ENCODE peak calls at places on chromosomes 7 and 10, in nine cellular contexts. E is neural progenitor cell, A is astrocyte of the cerebellum, Y is mammary epithelial cell, N is spleen, G is colonic mucosa, V is tibial artery, O is heart right ventricle, D is PC-3. C is an unnamed sample.
A peak's percentile ranks its signal among the peaks of the same experiment; 100 is the strongest.

GRCh38 chr10:12701696-12702095 is 299.8 kb downstream of the CCDC3 start:
- DNase-seq in E (no peak), A (no peak), Y (no peak), N (no peak), G (peak; percentile 18), V (no peak), O (no peak), D (peak; percentile 25), C (no peak)

GRCh38 chr7:139370301-139370942 is 10.7 kb downstream of the LUC7L2 start:
- DNase-seq in E (no peak), A (no peak), Y (no peak), N (no peak), G (no peak), V (no peak), O (no peak), D (no peak), C (no peak)

GRCh38 chr7:73827568-73828106 is 3.2 kb upstream of the CLDN4 start:
- DNase-seq in E (no peak), A (no peak), Y (peak; percentile 70), N (no peak), G (peak; percentile 92), V (peak; percentile 53), O (no peak), D (peak; percentile 84), C (no peak)

GRCh38 chr7:130417215-130417614 is 23.6 kb downstream of the CEP41 start:
- DNase-seq in E (no peak), A (no peak), Y (no peak), N (no peak), G (no peak), V (no peak), O (no peak), D (no peak), C (no peak)

GRCh38 chr10:5434017-5434753 is 21.8 kb downstream of the NET1 start:
- DNase-seq in E (peak; percentile 58), A (peak; percentile 48), Y (peak; percentile 72), N (no peak), G (no peak), V (no peak), O (no peak), D (peak; percentile 43), C (no peak)

GRCh38 chr7:151963895-151964870 is 7.9 kb downstream of the GALNTL5 start:
- DNase-seq in E (no peak), A (no peak), Y (no peak), N (no peak), G (no peak), V (peak; percentile 35), O (no peak), D (no peak), C (no peak)

GRCh38 chr10:4344544-4344994 is 481.4 kb upstream of the AKR1E2 start:
- DNase-seq in E (no peak), A (peak; percentile 95), Y (peak; percentile 99), N (no peak), G (no peak), V (peak; percentile 88), O (peak; percentile 39), D (peak; percentile 90), C (peak; percentile 94)

GRCh38 chr7:13628231-13629001 is 361.1 kb downstream of the ETV1 start:
- DNase-seq in E (no peak), A (no peak), Y (peak; percentile 41), N (no peak), G (no peak), V (no peak), O (no peak), D (peak; percentile 65), C (peak; percentile 20)

GRCh38 chr10:112972606-112973005 is 22.6 kb downstream of the TCF7L2 start:
- DNase-seq in E (no peak), A (no peak), Y (no peak), N (no peak), G (no peak), V (no peak), O (no peak), D (no peak), C (no peak)

GRCh38 chr7:111510062-111510461 is 52.2 kb downstream of the IMMP2L start:
- DNase-seq in E (no peak), A (no peak), Y (no peak), N (no peak), G (no peak), V (no peak), O (no peak), D (no peak), C (no peak)

GRCh38 chr10:91313761-91314520 is 93.5 kb downstream of the PCGF5 start:
- DNase-seq in E (no peak), A (peak; percentile 65), Y (peak; percentile 48), N (no peak), G (no peak), V (no peak), O (no peak), D (no peak), C (peak; percentile 27)

GRCh38 chr7:104791065-104791464 is 222.9 kb upstream of the KMT2E start:
- DNase-seq in E (peak; percentile 43), A (peak; percentile 70), Y (peak; percentile 48), N (no peak), G (no peak), V (no peak), O (no peak), D (peak; percentile 66), C (peak; percentile 31)

DNA sequence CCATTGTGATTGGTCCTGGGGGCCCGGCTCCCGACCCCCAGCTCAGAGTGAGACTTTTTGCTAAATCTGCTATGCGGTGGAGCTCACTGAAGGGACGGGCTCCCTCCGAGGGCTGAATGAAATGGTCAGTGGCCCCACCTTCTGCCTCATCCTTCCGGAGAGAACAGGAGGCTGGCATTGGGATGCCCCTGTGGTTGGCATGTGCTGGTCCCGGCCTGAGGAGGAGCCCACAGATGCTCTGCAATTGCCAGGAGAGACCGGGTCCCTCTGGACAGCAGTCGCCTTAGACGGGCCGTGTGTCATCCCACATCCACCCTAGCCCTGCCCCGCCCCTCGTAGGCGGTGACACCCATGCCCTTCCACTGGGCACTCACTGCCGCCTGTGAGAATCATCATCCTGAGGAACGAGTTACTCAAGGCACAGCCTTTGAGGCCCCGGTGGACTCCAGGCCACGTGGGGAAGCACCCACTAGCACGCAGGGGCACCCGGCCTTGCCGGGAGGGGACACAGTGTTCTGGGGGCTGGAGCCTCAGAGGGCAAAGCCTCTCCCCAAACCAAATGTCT is 21.2 kb upstream of the DPYSL4 start:
- DNase-seq in E (no peak), A (no peak), Y (no peak), N (peak; percentile 61), G (no peak), V (no peak), O (no peak), D (no peak), C (no peak)
- H3K4me3 ChIP-seq in E (no peak overlapping the region), A (no peak overlapping the region), Y (no peak overlapping the region), N (no peak overlapping the region), G (no peak overlapping the region), V (no peak overlapping the region), O (no peak overlapping the region), D (no peak overlapping the region), C (no peak overlapping the region)

DNA sequence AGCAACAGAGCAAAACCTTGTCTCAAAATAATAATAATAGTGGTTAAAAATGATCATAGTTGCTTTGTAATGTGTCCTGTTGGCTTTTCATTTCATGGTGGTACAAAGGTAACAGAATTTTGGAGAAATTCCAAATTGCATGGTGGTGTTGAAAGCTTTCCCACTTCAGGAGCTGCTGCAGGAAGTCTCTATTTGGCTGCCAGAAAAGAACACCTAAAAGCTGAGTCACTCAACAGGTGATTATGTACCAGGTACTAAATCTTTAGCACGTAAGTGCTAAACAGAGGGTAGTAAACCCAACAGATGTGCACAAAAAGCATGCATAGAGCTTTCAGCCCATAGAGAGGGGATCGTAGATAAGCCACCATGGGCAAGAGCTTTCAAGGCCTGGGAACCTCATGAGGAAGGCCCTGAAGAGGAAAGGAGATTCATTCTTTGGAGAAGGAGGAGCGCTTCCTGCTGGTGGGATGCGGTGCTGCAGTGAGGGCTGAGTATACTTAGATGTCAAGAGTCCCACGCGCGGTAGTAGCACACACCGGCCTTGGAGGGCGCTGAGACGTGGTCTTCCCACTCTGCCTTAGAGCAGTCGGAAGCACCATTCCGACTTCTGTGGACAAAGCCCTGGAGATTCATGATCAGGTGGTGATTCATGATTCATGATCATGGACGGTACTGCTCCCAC is 118.7 kb downstream of the RALA start:
- DNase-seq in E (peak; percentile 78), A (no peak), Y (peak; percentile 67), N (no peak), G (peak; percentile 64), V (no peak), O (peak; percentile 55), D (peak; percentile 36), C (no peak)
- TF ChIP-seq CTCF in E (peak; percentile 71), A (peak; percentile 22), Y (peak; percentile 51), N (peak; percentile 24), G (peak; percentile 72), V (no peak), O (peak; percentile 64), D (peak; percentile 65), C (peak; percentile 79)

GRCh38 chr10:63799511-63799910 is 278.3 kb downstream of the REEP3 start:
- DNase-seq in E (no peak), A (no peak), Y (no peak), N (no peak), G (no peak), V (no peak), O (no peak), D (no peak), C (no peak)

GRCh38 chr10:63795461-63795860 is 274.3 kb downstream of the REEP3 start:
- DNase-seq in E (no peak), A (no peak), Y (no peak), N (no peak), G (no peak), V (no peak), O (no peak), D (no peak), C (no peak)

GRCh38 chr10:63801139-63801538 is 279.9 kb downstream of the REEP3 start:
- DNase-seq in E (no peak), A (no peak), Y (no peak), N (no peak), G (no peak), V (no peak), O (no peak), D (no peak), C (no peak)

DNA sequence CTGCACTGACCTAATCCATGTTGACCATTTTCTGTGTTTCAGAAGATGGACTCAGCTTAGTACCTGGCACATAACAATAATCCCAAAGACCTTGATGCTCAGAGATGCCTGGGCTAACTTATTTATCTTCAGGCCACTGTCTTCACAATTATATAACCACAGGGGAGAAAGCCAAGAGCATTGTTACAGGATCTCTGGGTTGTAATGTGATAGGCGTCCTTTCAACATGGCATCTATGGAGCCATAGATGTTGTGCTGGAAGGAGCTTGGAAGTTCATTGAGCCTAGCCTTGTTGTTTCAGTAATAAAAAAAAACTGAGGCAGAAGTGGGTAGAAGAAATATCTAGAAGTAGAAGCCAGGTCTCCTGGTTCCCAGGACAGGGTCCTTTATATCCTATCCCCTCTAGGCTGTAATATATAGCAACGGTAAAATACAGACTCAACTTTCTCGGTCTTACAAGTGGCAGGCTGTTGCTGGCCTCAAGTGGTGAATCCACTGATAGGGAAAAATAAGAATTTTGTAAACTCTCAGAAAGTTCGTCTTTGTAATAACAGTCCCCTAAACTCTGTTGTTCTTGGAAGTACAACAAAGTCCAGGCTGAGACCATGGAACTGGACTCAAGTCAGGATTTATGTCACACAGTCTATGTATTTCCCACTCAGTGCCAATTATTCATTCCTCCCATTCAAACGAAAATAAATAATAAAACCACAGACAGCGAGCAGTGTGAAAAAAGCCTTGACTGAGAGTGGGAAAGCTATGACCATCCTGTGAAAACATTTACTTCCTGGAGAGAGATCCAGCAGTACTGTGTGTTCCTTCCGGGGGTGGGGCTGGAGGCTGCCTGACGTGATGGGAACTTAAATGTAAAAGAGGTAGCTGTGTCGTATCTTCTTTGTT is 277.6 kb downstream of the REEP3 start:
- DNase-seq in E (no peak), A (peak; percentile 100), Y (peak; percentile 57), N (no peak), G (peak; percentile 42), V (peak; percentile 83), O (peak; percentile 54), D (peak; percentile 76), C (peak; percentile 25)
- H3K4me3 ChIP-seq in E (no peak overlapping the region), A (no peak overlapping the region), Y (no peak overlapping the region), N (no peak overlapping the region), G (no peak overlapping the region), V (peak overlapping the region; percentile 17), O (no peak overlapping the region), D (peak overlapping the region; percentile 18), C (no peak overlapping the region)

GRCh38 chr10:124626759-124627380 is 117.3 kb downstream of the FAM53B start:
- DNase-seq in E (no peak), A (no peak), Y (peak; percentile 82), N (peak; percentile 91), G (peak; percentile 85), V (no peak), O (no peak), D (peak; percentile 49), C (no peak)
- TF ChIP-seq CTCF in E (no peak), A (no peak), Y (peak; percentile 25), N (no peak), G (no peak), V (no peak), O (no peak), D (no peak), C (no peak)